ENCODE peak calls at places on chromosomes 13 and 19, in four cellular contexts. A is iris pigment epithelial cell, Q is kidney, P is sigmoid colon. Y is an unnamed sample.

GRCh38 chr19:13019330-13019729 is 24.1 kb downstream of the NFIX start:
- DNase-seq in A (no peak), P (no peak), Q (no peak), Y (no peak)

GRCh38 chr13:112775791-112776279 is 86.0 kb downstream of the ATP11A start:
- DNase-seq in A (no peak), Q (peak), P (no peak), Y (peak)

GRCh38 chr19:15195381-15195964 is 5.3 kb downstream of the NOTCH3 start:
- DNase-seq in A (peak), Q (peak), P (no peak), Y (peak)

GRCh38 chr13:46343279-46343949 is 43.6 kb downstream of the RUBCNL start:
- DNase-seq in Q (no peak), P (no peak), A (no peak), Y (no peak)

GRCh38 chr19:2084993-2085720 is 11.0 kb downstream of the MOB3A start:
- DNase-seq in A (peak), Q (peak), P (peak), Y (peak)

GRCh38 chr19:658916-659839 is 3.8 kb downstream of the RNF126 start:
- DNase-seq in A (no peak), P (peak), Q (no peak), Y (peak)

GRCh38 chr19:3115916-3116602 is 19.8 kb upstream of the GNA15 start:
- DNase-seq in Q (peak), A (peak), P (no peak), Y (no peak)

GRCh38 chr19:10812902-10813404 is 23.1 kb downstream of the TMED1 start:
- DNase-seq in A (peak), Q (no peak), P (peak), Y (peak)

GRCh38 chr13:25267715-25268114 is 19.6 kb downstream of the MTMR6 start:
- DNase-seq in Q (no peak), A (peak), P (no peak), Y (no peak)

GRCh38 chr13:95067303-95067702 is 233.9 kb downstream of the ABCC4 start:
- DNase-seq in Q (no peak), P (no peak), A (no peak), Y (no peak)

GRCh38 chr19:35265126-35265995 is 3.4 kb upstream of the USF2 start:
- DNase-seq in P (peak), A (no peak), Q (peak), Y (peak)

GRCh38 chr13:113034451-113035208 is 65.6 kb downstream of the MCF2L start:
- DNase-seq in Q (peak), P (no peak), A (peak), Y (no peak)

GRCh38 chr19:17522988-17523872 is 11.8 kb downstream of the PGLS start:
- DNase-seq in A (no peak), P (peak), Q (peak), Y (peak)

GRCh38 chr19:18771328-18772242 is 19.5 kb downstream of the COMP start:
- DNase-seq in A (no peak), P (no peak), Q (peak), Y (peak)

GRCh38 chr13:113758651-113759524 is at the start of gene TMEM255B:
- DNase-seq in A (peak), Q (peak), P (peak), Y (peak)

GRCh38 chr13:28204690-28205443 is 66.5 kb downstream of the PAN3 start:
- DNase-seq in Q (no peak), A (no peak), P (no peak), Y (no peak)

GRCh38 chr19:2053601-2054389 is 2.8 kb upstream of the MKNK2 start:
- DNase-seq in P (peak), A (peak), Q (peak), Y (no peak)

GRCh38 chr19:55247621-55248099 is 11.2 kb downstream of the PPP6R1 start:
- DNase-seq in Q (peak), P (no peak), A (peak), Y (no peak)

GRCh38 chr19:27709496-27709895 is 1503.5 kb downstream of the UQCRFS1 start:
- DNase-seq in P (no peak), Q (no peak), A (no peak), Y (no peak)

GRCh38 chr19:17027428-17027816 is 812 bp upstream of the CPAMD8 start:
- DNase-seq in P (no peak), Q (no peak), A (no peak), Y (no peak)

GRCh38 chr19:50669319-50670101 is 20.3 kb downstream of the C19orf81 start:
- DNase-seq in A (peak), P (no peak), Q (no peak), Y (no peak)

GRCh38 chr13:30354481-30355404 is 47.4 kb upstream of the KATNAL1 start:
- DNase-seq in Q (no peak), A (no peak), P (no peak), Y (no peak)

GRCh38 chr19:33332248-33332647 is 29.9 kb upstream of the CEBPA start:
- DNase-seq in Q (no peak), A (no peak), P (no peak), Y (no peak)

GRCh38 chr19:19578241-19578640 is 40.2 kb downstream of the CILP2 start:
- DNase-seq in Q (no peak), P (no peak), A (no peak), Y (no peak)

GRCh38 chr19:6743071-6743470 is 3.6 kb downstream of the TRIP10 start:
- DNase-seq in A (no peak), Q (peak), P (no peak), Y (no peak)

GRCh38 chr13:106349080-106349841 is 186.2 kb downstream of the EFNB2 start:
- DNase-seq in Q (no peak), P (no peak), A (peak), Y (no peak)

GRCh38 chr13:53368948-53369347 is 340.3 kb downstream of the OLFM4 start:
- DNase-seq in A (no peak), P (no peak), Q (no peak), Y (no peak)

GRCh38 chr13:113774177-113775107 is 15.4 kb downstream of the TMEM255B start:
- DNase-seq in Q (no peak), P (no peak), A (peak), Y (peak)

GRCh38 chr19:38221919-38222828 is 1.8 kb downstream of the DPF1 start:
- DNase-seq in Q (no peak), A (no peak), P (no peak), Y (no peak)

GRCh38 chr19:751501-752341 is 809 bp downstream of the MISP start:
- DNase-seq in P (no peak), A (peak), Q (peak), Y (no peak)

GRCh38 chr19:7637374-7638256 is 705 bp downstream of the STXBP2 start:
- DNase-seq in P (no peak), A (peak), Q (peak), Y (peak)

GRCh38 chr19:33561261-33561660 is 39.7 kb upstream of the PEPD start:
- DNase-seq in A (no peak), P (peak), Q (no peak), Y (no peak)

GRCh38 chr13:59771272-59771671 is 392.5 kb downstream of the DIAPH3 start:
- DNase-seq in Q (no peak), A (peak), P (no peak), Y (no peak)

GRCh38 chr19:45645631-45646344 is 6.6 kb upstream of the EML2 start:
- DNase-seq in P (peak), A (peak), Q (peak), Y (peak)

GRCh38 chr13:46172531-46172991 is 9.4 kb downstream of the LCP1 start:
- DNase-seq in Q (no peak), P (no peak), A (no peak), Y (no peak)

GRCh38 chr13:27137759-27138158 is 33.9 kb downstream of the USP12 start:
- DNase-seq in P (no peak), A (no peak), Q (no peak), Y (no peak)

Y was measured in posterior vena cava.